ENCODE peak calls at places on chromosomes 11 and 22, in four cellular contexts. One of them, this sample, is unnamed.

GRCh38 chr22:46756097-46756496 is 6.4 kb upstream of the TBC1D22A start:
- DNase-seq in effector CD8-positive, alpha-beta T cell: no peak
- DNase-seq in immature natural killer cell: no peak
- DNase-seq in left lung: no peak
- DNase-seq in this sample: no peak

GRCh38 chr11:130611791-130612251 is 163.4 kb downstream of the ADAMTS15 start:
- DNase-seq in effector CD8-positive, alpha-beta T cell: no peak
- DNase-seq in immature natural killer cell: no peak
- DNase-seq in left lung: no peak
- DNase-seq in this sample: peak

GRCh38 chr11:113873241-113873626 is 2.1 kb downstream of the USP28 start:
- DNase-seq in effector CD8-positive, alpha-beta T cell: no peak
- DNase-seq in immature natural killer cell: no peak
- DNase-seq in left lung: no peak
- DNase-seq in this sample: no peak

GRCh38 chr11:68014157-68014965 is 4.2 kb downstream of the ALDH3B1 start:
- DNase-seq in effector CD8-positive, alpha-beta T cell: no peak
- DNase-seq in immature natural killer cell: no peak
- DNase-seq in left lung: peak
- DNase-seq in this sample: peak

GRCh38 chr11:10809373-10810199 is 860 bp upstream of the EIF4G2 start:
- DNase-seq in effector CD8-positive, alpha-beta T cell: peak
- DNase-seq in immature natural killer cell: no peak
- DNase-seq in left lung: peak
- DNase-seq in this sample: peak

GRCh38 chr22:41327124-41327523 is 25.8 kb downstream of the ZC3H7B start:
- DNase-seq in effector CD8-positive, alpha-beta T cell: no peak
- DNase-seq in immature natural killer cell: no peak
- DNase-seq in left lung: no peak
- DNase-seq in this sample: no peak

GRCh38 chr22:48890693-48891554 is 936.7 kb downstream of the BRD1 start:
- DNase-seq in effector CD8-positive, alpha-beta T cell: no peak
- DNase-seq in immature natural killer cell: no peak
- DNase-seq in left lung: peak
- DNase-seq in this sample: no peak

GRCh38 chr11:127521413-127521812 is 520.8 kb upstream of the KIRREL3 start:
- DNase-seq in effector CD8-positive, alpha-beta T cell: no peak
- DNase-seq in immature natural killer cell: no peak
- DNase-seq in left lung: no peak
- DNase-seq in this sample: peak

GRCh38 chr11:61162092-61162935 is 1.1 kb upstream of the VPS37C start:
- DNase-seq in effector CD8-positive, alpha-beta T cell: no peak
- DNase-seq in immature natural killer cell: peak
- DNase-seq in left lung: no peak
- DNase-seq in this sample: no peak

GRCh38 chr11:94885133-94885532 is 88.2 kb downstream of the CWC15 start:
- DNase-seq in effector CD8-positive, alpha-beta T cell: no peak
- DNase-seq in immature natural killer cell: no peak
- DNase-seq in left lung: no peak
- DNase-seq in this sample: no peak

GRCh38 chr22:32920032-32920628 is 118.6 kb downstream of the TIMP3 start:
- DNase-seq in effector CD8-positive, alpha-beta T cell: no peak
- DNase-seq in immature natural killer cell: no peak
- DNase-seq in left lung: no peak
- DNase-seq in this sample: peak

GRCh38 chr22:32050678-32051515 is 7.8 kb downstream of the SLC5A1 start:
- DNase-seq in effector CD8-positive, alpha-beta T cell: no peak
- DNase-seq in immature natural killer cell: no peak
- DNase-seq in left lung: no peak
- DNase-seq in this sample: peak

GRCh38 chr11:112016088-112016764 is 9.0 kb upstream of the DLAT start:
- DNase-seq in effector CD8-positive, alpha-beta T cell: no peak
- DNase-seq in immature natural killer cell: no peak
- DNase-seq in left lung: no peak
- DNase-seq in this sample: peak

GRCh38 chr11:66491315-66491935 is 11.2 kb downstream of the DPP3 start:
- DNase-seq in effector CD8-positive, alpha-beta T cell: no peak
- DNase-seq in immature natural killer cell: no peak
- DNase-seq in left lung: no peak
- DNase-seq in this sample: no peak

GRCh38 chr11:26971961-26972360 is 22.0 kb upstream of the FIBIN start:
- DNase-seq in effector CD8-positive, alpha-beta T cell: no peak
- DNase-seq in immature natural killer cell: no peak
- DNase-seq in left lung: no peak
- DNase-seq in this sample: no peak

GRCh38 chr22:27218521-27218920 is 561.1 kb downstream of the MIAT start:
- DNase-seq in effector CD8-positive, alpha-beta T cell: no peak
- DNase-seq in immature natural killer cell: no peak
- DNase-seq in left lung: no peak
- DNase-seq in this sample: no peak